ENCODE peak calls at places on chromosomes 3 and 15, in nine cellular contexts. E is GM10248, M is colonic mucosa, U is RWPE1, X is HCT116, L is kidney epithelial cell, G is body of pancreas, F is heart right ventricle, W is type B pancreatic cell. K is an unnamed sample.

GRCh38 chr3:107699682-107700081 is 176.9 kb downstream of the BBX start:
- DNase-seq in E (no peak), M (no peak), U (peak), X (no peak), L (no peak), G (no peak), F (no peak), W (no peak), K (no peak)

GRCh38 chr3:2661078-2661477 is 449.1 kb downstream of the IL5RA start:
- DNase-seq in E (no peak), M (no peak), U (no peak), X (no peak), L (peak), G (no peak), F (no peak), W (no peak), K (no peak)

GRCh38 chr3:47000198-47000815 is 20.8 kb downstream of the NBEAL2 start:
- DNase-seq in E (no peak), M (no peak), U (no peak), X (no peak), L (no peak), G (no peak), F (no peak), W (no peak), K (no peak)

GRCh38 chr3:113927556-113927955 is 20.3 kb upstream of the ZDHHC23 start:
- DNase-seq in E (no peak), M (no peak), U (no peak), X (no peak), L (no peak), G (no peak), F (no peak), W (no peak), K (no peak)

GRCh38 chr3:24495334-24495994 is 814 bp upstream of the THRB start:
- DNase-seq in E (no peak), M (peak), U (peak), X (peak), L (no peak), G (peak), F (peak), W (no peak), K (peak)

GRCh38 chr3:20141841-20142240 is 44.2 kb downstream of the SGO1 start:
- DNase-seq in E (no peak), M (no peak), U (no peak), X (no peak), L (no peak), G (peak), F (peak), W (no peak), K (no peak)

GRCh38 chr3:58388550-58389061 is 45.0 kb downstream of the PDHB start:
- DNase-seq in E (no peak), M (no peak), U (no peak), X (no peak), L (no peak), G (no peak), F (no peak), W (no peak), K (no peak)

GRCh38 chr3:42246091-42246490 is 19.9 kb downstream of the CCK start:
- DNase-seq in E (no peak), M (no peak), U (no peak), X (no peak), L (no peak), G (no peak), F (no peak), W (no peak), K (no peak)

GRCh38 chr15:45162771-45163507 is 24.8 kb downstream of the SHF start:
- DNase-seq in E (peak), M (peak), U (peak), X (peak), L (peak), G (peak), F (peak), W (no peak), K (peak)

GRCh38 chr15:99755692-99756409 is 22.6 kb upstream of the LYSMD4 start:
- DNase-seq in E (peak), M (peak), U (peak), X (peak), L (peak), G (peak), F (no peak), W (no peak), K (peak)
- TF ChIP-seq CTCF in E (peak), M (peak), U (peak), X (peak), L (peak), G (peak), F (peak), W (peak), K (peak)

DNA sequence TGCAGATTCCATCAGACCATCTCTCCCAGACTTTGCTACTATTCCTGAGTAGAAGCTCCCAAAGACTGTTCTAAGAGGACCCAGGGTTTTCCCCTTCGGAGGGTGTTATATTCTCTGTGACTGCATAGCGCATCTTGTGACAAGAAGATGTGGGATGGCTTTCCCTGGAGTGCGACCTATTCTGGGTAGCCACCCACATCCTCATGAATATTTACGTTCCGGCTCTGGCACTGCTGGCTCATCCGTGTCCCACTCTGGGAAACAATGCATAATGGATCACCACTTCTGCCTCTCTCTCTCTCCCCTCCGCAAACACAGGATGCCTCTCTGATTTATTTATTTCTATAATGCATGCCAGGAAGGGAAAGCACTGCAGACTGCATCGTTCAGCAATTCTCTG is 166.1 kb downstream of the PYDC2 start:
- DNase-seq in E (no peak), M (no peak), U (no peak), X (no peak), L (no peak), G (no peak), F (no peak), W (no peak), K (no peak)
- TF ChIP-seq CTCF in E (no peak), M (no peak), U (no peak), X (no peak), L (no peak), G (no peak), F (no peak), W (no peak), K (no peak)

DNA sequence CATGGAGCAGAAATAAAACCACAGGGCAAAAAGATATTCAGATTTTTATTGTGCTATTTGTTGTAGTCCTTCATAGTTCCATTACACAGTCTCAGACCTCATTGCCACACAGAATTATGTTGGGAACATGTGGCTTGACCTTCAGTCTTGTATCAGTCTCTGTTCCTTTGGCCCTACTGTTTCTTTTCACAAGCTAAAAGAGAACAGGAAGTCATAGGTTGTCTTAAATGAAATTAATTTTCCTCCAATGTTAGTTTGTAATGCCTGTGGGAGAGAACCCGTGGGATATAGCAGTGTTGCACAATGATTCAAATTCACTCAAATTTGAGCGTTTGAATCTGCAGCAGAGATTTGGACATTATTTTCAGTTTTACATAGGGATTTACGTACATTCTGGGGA is 359.9 kb downstream of the LRTM1 start:
- DNase-seq in E (no peak), M (no peak), U (no peak), X (no peak), L (no peak), G (no peak), F (no peak), W (no peak), K (no peak)
- TF ChIP-seq CTCF in E (no peak), M (no peak), U (no peak), X (no peak), L (no peak), G (no peak), F (no peak), W (no peak), K (no peak)

GRCh38 chr3:11438636-11439035 is 166.4 kb downstream of the ATG7 start:
- DNase-seq in E (no peak), M (no peak), U (no peak), X (no peak), L (no peak), G (no peak), F (no peak), W (no peak), K (no peak)
- TF ChIP-seq CTCF in E (no peak), M (no peak), U (no peak), X (no peak), L (no peak), G (no peak), F (no peak), W (no peak), K (no peak)

GRCh38 chr3:147387550-147388394 is 18.6 kb downstream of the ZIC4 start:
- DNase-seq in E (no peak), M (no peak), U (no peak), X (no peak), L (no peak), G (no peak), F (no peak), W (no peak), K (no peak)

GRCh38 chr3:147381610-147382009 is 24.7 kb downstream of the ZIC4 start:
- DNase-seq in E (no peak), M (no peak), U (no peak), X (no peak), L (no peak), G (no peak), F (no peak), W (no peak), K (no peak)

GRCh38 chr3:147383617-147384016 is 22.7 kb downstream of the ZIC4 start:
- DNase-seq in E (no peak), M (no peak), U (no peak), X (peak), L (no peak), G (no peak), F (no peak), W (no peak), K (no peak)

GRCh38 chr3:147385059-147386012 is 21.0 kb downstream of the ZIC4 start:
- DNase-seq in E (no peak), M (no peak), U (no peak), X (no peak), L (no peak), G (no peak), F (no peak), W (no peak), K (no peak)

GRCh38 chr3:147384210-147385058 is 21.9 kb downstream of the ZIC4 start:
- DNase-seq in E (no peak), M (no peak), U (no peak), X (no peak), L (no peak), G (no peak), F (no peak), W (no peak), K (no peak)
- TF ChIP-seq CTCF in E (no peak), M (no peak), U (no peak), X (no peak), L (no peak), G (no peak), F (peak), W (peak), K (no peak)

K was measured in Caco-2.